ENCODE peak calls at places on chromosomes 6 and 20, in six cellular contexts. E is brain microvascular endothelial cell, H is AG09309, J is GM18507, R is left lung, G is fibroblast of gingiva. P is an unnamed sample.

GRCh38 chr6:35273822-35274559 is 14.5 kb downstream of the ZNF76 start:
- DNase-seq in G (no peak), J (no peak), E (no peak), H (no peak), R (no peak), P (no peak)

GRCh38 chr6:106751501-106752252 is 122.3 kb downstream of the QRSL1 start:
- DNase-seq in E (no peak), H (no peak), G (no peak), R (no peak), J (no peak), P (no peak)

GRCh38 chr6:125746731-125747588 is 2.5 kb upstream of the HEY2 start:
- DNase-seq in H (no peak), G (peak; percentile 20), J (no peak), E (peak; percentile 78), R (no peak), P (no peak)

GRCh38 chr6:13729891-13730290 is 18.3 kb upstream of the RANBP9 start:
- DNase-seq in J (no peak), R (no peak), E (peak; percentile 40), G (no peak), H (no peak), P (no peak)

GRCh38 chr6:151627689-151628444 is 134.1 kb downstream of the CCDC170 start:
- DNase-seq in J (no peak), G (no peak), R (no peak), E (no peak), H (no peak), P (no peak)

GRCh38 chr20:35462351-35462750 is 7.0 kb downstream of the CEP250 start:
- DNase-seq in G (no peak), R (no peak), J (no peak), E (no peak), H (no peak), P (no peak)

GRCh38 chr6:111231078-111231435 is 143.8 kb downstream of the SLC16A10 start:
- DNase-seq in J (no peak), H (no peak), R (no peak), E (no peak), G (no peak), P (no peak)

GRCh38 chr6:148984516-148985056 is 237.8 kb downstream of the UST start:
- DNase-seq in E (no peak), G (no peak), H (no peak), R (no peak), J (no peak), P (no peak)

GRCh38 chr20:45951925-45952834 is 17.7 kb downstream of the PCIF1 start:
- DNase-seq in E (no peak), G (no peak), R (peak; percentile 67), H (no peak), J (no peak), P (no peak)

GRCh38 chr6:36367743-36368142 is 19.7 kb downstream of the ETV7 start:
- DNase-seq in R (no peak), H (no peak), J (no peak), G (no peak), E (no peak), P (no peak)

GRCh38 chr20:37305839-37306238 is 16.4 kb downstream of the MANBAL start:
- DNase-seq in G (no peak), J (no peak), E (no peak), R (no peak), H (no peak), P (no peak)

P was measured in activated B cell treated with CpG ODN at 0.5 μM for 24 hours.